ENCODE peak calls at places on chromosomes 13 and 19, in six cellular contexts. Z is frontal cortex, R is A172, X is RWPE2, E is Kasumi-1, A is mesenteric fat pad. N is an unnamed sample.

GRCh38 chr13:46720189-46720588 is 76.8 kb downstream of the ESD start:
- DNase-seq in Z (no peak), R (no peak), X (no peak), E (no peak), A (no peak), N (no peak)

GRCh38 chr13:91722267-91722884 is 324.0 kb downstream of the GPC5 start:
- DNase-seq in A (no peak), R (peak; percentile 18), E (peak; percentile 57), Z (peak; percentile 1), X (no peak), N (no peak)

GRCh38 chr13:20090349-20090748 is 70.5 kb downstream of the GJA3 start:
- DNase-seq in R (no peak), Z (no peak), A (no peak), E (no peak), X (no peak), N (no peak)

GRCh38 chr13:84126671-84127171 is 244.4 kb upstream of the SLITRK1 start:
- DNase-seq in R (no peak), A (no peak), E (no peak), X (no peak), Z (no peak), N (no peak)

GRCh38 chr13:79289557-79289956 is 116.5 kb downstream of the RBM26 start:
- DNase-seq in A (no peak), R (no peak), X (no peak), Z (no peak), E (peak; percentile 87), N (no peak)

GRCh38 chr19:5624154-5624663 is 1.3 kb downstream of the SAFB start:
- DNase-seq in R (no peak), Z (no peak), A (no peak), X (no peak), E (peak; percentile 25), N (no peak)

GRCh38 chr19:39139305-39140194 is 14.0 kb downstream of the PAK4 start:
- DNase-seq in X (no peak), E (no peak), R (no peak), A (no peak), Z (no peak), N (no peak)

GRCh38 chr13:95660981-95661581 is 15.9 kb upstream of the DNAJC3 start:
- DNase-seq in Z (no peak), X (no peak), A (no peak), E (peak; percentile 68), R (peak; percentile 48), N (no peak)

GRCh38 chr13:112069063-112069726 is 2.2 kb downstream of the SOX1 start:
- DNase-seq in X (no peak), E (no peak), Z (peak; percentile 30), R (no peak), A (no peak), N (no peak)

GRCh38 chr19:17779281-17779930 is 15.5 kb upstream of the B3GNT3 start:
- DNase-seq in A (no peak), X (no peak), E (no peak), R (no peak), Z (peak; percentile 53), N (no peak)

GRCh38 chr13:111636271-111636670 is 315.8 kb downstream of the TEX29 start:
- DNase-seq in E (no peak), R (no peak), Z (no peak), A (no peak), X (no peak), N (peak; percentile 51)

GRCh38 chr13:98741741-98742435 is 10.6 kb downstream of the SLC15A1 start:
- DNase-seq in A (no peak), R (no peak), X (no peak), Z (no peak), E (no peak), N (no peak)

GRCh38 chr13:23959231-23959862 is 62.0 kb upstream of the C1QTNF9B start:
- DNase-seq in Z (no peak), X (no peak), E (no peak), R (no peak), A (no peak), N (no peak)

GRCh38 chr13:45781553-45782326 is 69.8 kb downstream of the SIAH3 start:
- DNase-seq in X (peak; percentile 69), E (no peak), A (no peak), R (no peak), Z (no peak), N (peak; percentile 85)

GRCh38 chr19:45999653-46000121 is 4.4 kb downstream of the CCDC61 start:
- DNase-seq in A (no peak), E (no peak), R (no peak), X (no peak), Z (no peak), N (no peak)

GRCh38 chr19:18415177-18415867 is 3.9 kb upstream of the SSBP4 start:
- DNase-seq in X (peak; percentile 62), Z (no peak), R (peak; percentile 93), A (peak; percentile 92), E (peak; percentile 96), N (no peak)

GRCh38 chr13:24071423-24072075 is 89.0 kb upstream of the SPATA13 start:
- DNase-seq in X (no peak), R (no peak), Z (no peak), E (no peak), A (no peak), N (no peak)

GRCh38 chr19:13037161-13037560 is 41.9 kb downstream of the NFIX start:
- DNase-seq in X (no peak), E (no peak), A (no peak), Z (no peak), R (peak; percentile 92), N (no peak)

GRCh38 chr13:43787998-43788397 is 1.2 kb upstream of the ENOX1 start:
- DNase-seq in X (no peak), R (no peak), Z (peak; percentile 38), A (no peak), E (peak; percentile 67), N (no peak)

GRCh38 chr13:44471686-44472085 is 98.1 kb downstream of the SERP2 start:
- DNase-seq in X (no peak), Z (no peak), E (no peak), R (peak; percentile 60), A (no peak), N (no peak)

GRCh38 chr19:3608750-3609322 is 2.2 kb upstream of the TBXA2R start:
- DNase-seq in X (peak; percentile 33), Z (no peak), E (peak; percentile 87), A (no peak), R (peak; percentile 78), N (no peak)

GRCh38 chr19:57362997-57363705 is at the start of the genes TRAPPC2B and ZNF547:
- DNase-seq in X (peak; percentile 98), Z (peak; percentile 74), A (peak; percentile 99), E (peak; percentile 98), R (peak; percentile 100), N (peak; percentile 99)

GRCh38 chr19:2449019-2449418 is 7.7 kb downstream of the LMNB2 start:
- DNase-seq in A (no peak), Z (no peak), X (no peak), R (peak; percentile 44), E (no peak), N (no peak)

GRCh38 chr13:51895906-51896888 is 34.4 kb downstream of the CCDC70 start:
- DNase-seq in X (no peak), E (peak; percentile 69), A (no peak), Z (peak; percentile 35), R (peak; percentile 52), N (no peak)

GRCh38 chr13:73857106-73857505 is 277.1 kb downstream of the KLF12 start:
- DNase-seq in R (no peak), A (no peak), Z (no peak), X (no peak), E (no peak), N (no peak)

GRCh38 chr19:359653-359925 is 15.0 kb upstream of the MIER2 start:
- DNase-seq in R (no peak), Z (no peak), X (peak; percentile 4), E (no peak), A (no peak), N (no peak)

GRCh38 chr13:43368003-43368402 is 344.6 kb downstream of the DNAJC15 start:
- DNase-seq in Z (no peak), E (no peak), A (no peak), R (no peak), X (no peak), N (no peak)